ENCODE peak calls at places on chromosomes 2 and 18, in nine cellular contexts. One of them, this sample, is unnamed.

GRCh38 chr18:53864758-53865157 is 359.7 kb downstream of the MBD2 start:
- DNase-seq in psoas muscle: no peak
- DNase-seq in cardiac fibroblast: peak
- DNase-seq in RWPE1: no peak
- DNase-seq in neural progenitor cell: no peak
- DNase-seq in pancreas: no peak
- DNase-seq in tibial artery: no peak
- DNase-seq in fibroblast of lung: no peak
- DNase-seq in PC-9: no peak
- DNase-seq in this sample: no peak

GRCh38 chr2:226963528-226963927 is 127.7 kb downstream of the RHBDD1 start:
- DNase-seq in psoas muscle: no peak
- DNase-seq in fibroblast of lung: peak
- DNase-seq in RWPE1: peak
- DNase-seq in neural progenitor cell: peak
- DNase-seq in pancreas: no peak
- DNase-seq in cardiac fibroblast: peak
- DNase-seq in tibial artery: no peak
- DNase-seq in PC-9: no peak
- DNase-seq in this sample: no peak

GRCh38 chr2:58032016-58032750 is 14.4 kb upstream of the VRK2 start:
- DNase-seq in PC-9: no peak
- DNase-seq in neural progenitor cell: no peak
- DNase-seq in pancreas: no peak
- DNase-seq in cardiac fibroblast: peak
- DNase-seq in tibial artery: no peak
- DNase-seq in RWPE1: no peak
- DNase-seq in fibroblast of lung: no peak
- DNase-seq in psoas muscle: no peak
- DNase-seq in this sample: no peak

GRCh38 chr2:235458839-235459273 is 35.0 kb upstream of the AGAP1 start:
- DNase-seq in psoas muscle: peak
- DNase-seq in pancreas: peak
- DNase-seq in fibroblast of lung: no peak
- DNase-seq in RWPE1: peak
- DNase-seq in neural progenitor cell: no peak
- DNase-seq in PC-9: peak
- DNase-seq in cardiac fibroblast: peak
- DNase-seq in tibial artery: no peak
- DNase-seq in this sample: no peak

GRCh38 chr18:46419391-46420141 is 237.5 kb downstream of the LOXHD1 start:
- DNase-seq in pancreas: no peak
- DNase-seq in cardiac fibroblast: no peak
- DNase-seq in tibial artery: peak
- DNase-seq in fibroblast of lung: no peak
- DNase-seq in PC-9: no peak
- DNase-seq in neural progenitor cell: peak
- DNase-seq in RWPE1: no peak
- DNase-seq in psoas muscle: no peak
- DNase-seq in this sample: peak

GRCh38 chr2:85423525-85423924 is 5.0 kb downstream of the SH2D6 start:
- DNase-seq in PC-9: no peak
- DNase-seq in neural progenitor cell: no peak
- DNase-seq in pancreas: no peak
- DNase-seq in fibroblast of lung: no peak
- DNase-seq in RWPE1: no peak
- DNase-seq in psoas muscle: no peak
- DNase-seq in tibial artery: no peak
- DNase-seq in cardiac fibroblast: no peak
- DNase-seq in this sample: no peak

GRCh38 chr18:51603111-51603510 is 405.6 kb upstream of the MEX3C start:
- DNase-seq in RWPE1: no peak
- DNase-seq in cardiac fibroblast: no peak
- DNase-seq in neural progenitor cell: peak
- DNase-seq in PC-9: no peak
- DNase-seq in pancreas: no peak
- DNase-seq in fibroblast of lung: no peak
- DNase-seq in tibial artery: no peak
- DNase-seq in psoas muscle: no peak
- DNase-seq in this sample: no peak

GRCh38 chr2:7012141-7012809 is 95.1 kb downstream of the RNF144A start:
- DNase-seq in PC-9: no peak
- DNase-seq in RWPE1: no peak
- DNase-seq in pancreas: no peak
- DNase-seq in psoas muscle: no peak
- DNase-seq in neural progenitor cell: no peak
- DNase-seq in cardiac fibroblast: peak
- DNase-seq in tibial artery: no peak
- DNase-seq in fibroblast of lung: no peak
- DNase-seq in this sample: no peak

GRCh38 chr2:223465793-223466192 is 136.4 kb downstream of the SCG2 start:
- DNase-seq in PC-9: peak
- DNase-seq in tibial artery: peak
- DNase-seq in pancreas: peak
- DNase-seq in neural progenitor cell: no peak
- DNase-seq in cardiac fibroblast: peak
- DNase-seq in fibroblast of lung: peak
- DNase-seq in psoas muscle: peak
- DNase-seq in RWPE1: peak
- DNase-seq in this sample: no peak

GRCh38 chr2:134594399-134594798 is 124.4 kb downstream of the TMEM163 start:
- DNase-seq in fibroblast of lung: no peak
- DNase-seq in PC-9: no peak
- DNase-seq in cardiac fibroblast: no peak
- DNase-seq in psoas muscle: no peak
- DNase-seq in RWPE1: no peak
- DNase-seq in pancreas: no peak
- DNase-seq in neural progenitor cell: no peak
- DNase-seq in tibial artery: no peak
- DNase-seq in this sample: no peak

GRCh38 chr18:42620585-42620984 is 494.9 kb downstream of the RIT2 start:
- DNase-seq in tibial artery: no peak
- DNase-seq in pancreas: no peak
- DNase-seq in psoas muscle: no peak
- DNase-seq in neural progenitor cell: no peak
- DNase-seq in fibroblast of lung: no peak
- DNase-seq in RWPE1: no peak
- DNase-seq in cardiac fibroblast: no peak
- DNase-seq in PC-9: no peak
- DNase-seq in this sample: no peak

GRCh38 chr2:190922411-190922810 is 41.8 kb downstream of the GLS start:
- DNase-seq in fibroblast of lung: no peak
- DNase-seq in cardiac fibroblast: no peak
- DNase-seq in neural progenitor cell: no peak
- DNase-seq in RWPE1: no peak
- DNase-seq in tibial artery: no peak
- DNase-seq in pancreas: no peak
- DNase-seq in psoas muscle: no peak
- DNase-seq in PC-9: no peak
- DNase-seq in this sample: no peak

GRCh38 chr2:47011696-47012095 is 96.1 kb upstream of the MCFD2 start:
- DNase-seq in PC-9: no peak
- DNase-seq in tibial artery: no peak
- DNase-seq in RWPE1: no peak
- DNase-seq in fibroblast of lung: no peak
- DNase-seq in cardiac fibroblast: no peak
- DNase-seq in pancreas: no peak
- DNase-seq in psoas muscle: no peak
- DNase-seq in neural progenitor cell: no peak
- DNase-seq in this sample: no peak

GRCh38 chr2:56195563-56195962 is 11.8 kb downstream of the CCDC85A start:
- DNase-seq in tibial artery: no peak
- DNase-seq in neural progenitor cell: no peak
- DNase-seq in RWPE1: no peak
- DNase-seq in pancreas: no peak
- DNase-seq in psoas muscle: no peak
- DNase-seq in fibroblast of lung: no peak
- DNase-seq in PC-9: no peak
- DNase-seq in cardiac fibroblast: peak
- DNase-seq in this sample: no peak

GRCh38 chr2:97693476-97693875 is 19.9 kb upstream of the ZAP70 start:
- DNase-seq in tibial artery: no peak
- DNase-seq in pancreas: no peak
- DNase-seq in neural progenitor cell: no peak
- DNase-seq in PC-9: peak
- DNase-seq in psoas muscle: no peak
- DNase-seq in fibroblast of lung: peak
- DNase-seq in RWPE1: no peak
- DNase-seq in cardiac fibroblast: peak
- DNase-seq in this sample: no peak

GRCh38 chr2:237702439-237703397 is 75.3 kb downstream of the LRRFIP1 start:
- DNase-seq in pancreas: peak
- DNase-seq in RWPE1: no peak
- DNase-seq in tibial artery: peak
- DNase-seq in neural progenitor cell: peak
- DNase-seq in psoas muscle: no peak
- DNase-seq in fibroblast of lung: peak
- DNase-seq in cardiac fibroblast: peak
- DNase-seq in PC-9: no peak
- DNase-seq in this sample: peak

GRCh38 chr18:48973731-48974130 is 23.0 kb upstream of the SMAD7 start:
- DNase-seq in RWPE1: no peak
- DNase-seq in tibial artery: no peak
- DNase-seq in fibroblast of lung: peak
- DNase-seq in psoas muscle: no peak
- DNase-seq in cardiac fibroblast: no peak
- DNase-seq in PC-9: peak
- DNase-seq in neural progenitor cell: no peak
- DNase-seq in pancreas: no peak
- DNase-seq in this sample: no peak

GRCh38 chr18:78765142-78765541 is 214.5 kb upstream of the SALL3 start:
- DNase-seq in psoas muscle: no peak
- DNase-seq in fibroblast of lung: no peak
- DNase-seq in tibial artery: no peak
- DNase-seq in PC-9: no peak
- DNase-seq in neural progenitor cell: no peak
- DNase-seq in cardiac fibroblast: no peak
- DNase-seq in pancreas: no peak
- DNase-seq in RWPE1: no peak
- DNase-seq in this sample: no peak

GRCh38 chr2:144452169-144453038 is 67.5 kb downstream of the ZEB2 start:
- DNase-seq in pancreas: no peak
- DNase-seq in neural progenitor cell: peak
- DNase-seq in fibroblast of lung: peak
- DNase-seq in PC-9: no peak
- DNase-seq in RWPE1: no peak
- DNase-seq in cardiac fibroblast: peak
- DNase-seq in tibial artery: no peak
- DNase-seq in psoas muscle: no peak
- DNase-seq in this sample: no peak
- TF ChIP-seq CTCF in pancreas: no peak
- TF ChIP-seq CTCF in neural progenitor cell: peak
- TF ChIP-seq CTCF in fibroblast of lung: no peak
- TF ChIP-seq CTCF in PC-9: no peak
- TF ChIP-seq CTCF in RWPE1: no peak
- TF ChIP-seq CTCF in cardiac fibroblast: peak
- TF ChIP-seq CTCF in tibial artery: peak
- TF ChIP-seq CTCF in psoas muscle: peak
- TF ChIP-seq CTCF in this sample: no peak

GRCh38 chr18:5841518-5841917 is 53.8 kb downstream of the TMEM200C start:
- DNase-seq in fibroblast of lung: peak
- DNase-seq in tibial artery: no peak
- DNase-seq in neural progenitor cell: no peak
- DNase-seq in psoas muscle: no peak
- DNase-seq in PC-9: no peak
- DNase-seq in cardiac fibroblast: peak
- DNase-seq in RWPE1: no peak
- DNase-seq in pancreas: no peak
- DNase-seq in this sample: no peak
- TF ChIP-seq CTCF in fibroblast of lung: no peak
- TF ChIP-seq CTCF in tibial artery: no peak
- TF ChIP-seq CTCF in neural progenitor cell: no peak
- TF ChIP-seq CTCF in psoas muscle: no peak
- TF ChIP-seq CTCF in PC-9: no peak
- TF ChIP-seq CTCF in cardiac fibroblast: no peak
- TF ChIP-seq CTCF in RWPE1: no peak
- TF ChIP-seq CTCF in pancreas: no peak
- TF ChIP-seq CTCF in this sample: no peak

DNA sequence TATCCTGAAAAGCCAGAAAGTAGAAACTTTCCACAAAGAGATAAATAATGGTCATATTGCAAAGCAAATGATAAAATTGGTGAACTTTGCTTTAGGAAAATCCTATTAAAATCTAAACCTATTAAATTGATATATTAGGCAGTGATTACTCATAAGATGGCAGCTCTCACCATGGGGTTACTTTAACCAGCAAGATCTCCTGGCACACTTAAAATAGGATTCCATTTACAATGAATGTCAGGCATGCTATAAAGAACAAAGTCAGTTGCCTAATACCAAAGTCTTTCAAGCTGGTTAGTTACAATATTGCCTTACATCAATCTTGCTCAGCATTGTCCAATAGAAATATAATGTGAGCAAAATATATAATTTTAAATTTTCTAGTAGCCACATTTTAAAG is 816.1 kb downstream of the BCL11A start:
- DNase-seq in fibroblast of lung: no peak
- DNase-seq in neural progenitor cell: no peak
- DNase-seq in RWPE1: no peak
- DNase-seq in tibial artery: no peak
- DNase-seq in pancreas: no peak
- DNase-seq in cardiac fibroblast: no peak
- DNase-seq in PC-9: no peak
- DNase-seq in psoas muscle: no peak
- DNase-seq in this sample: no peak
- TF ChIP-seq CTCF in fibroblast of lung: no peak
- TF ChIP-seq CTCF in neural progenitor cell: no peak
- TF ChIP-seq CTCF in RWPE1: no peak
- TF ChIP-seq CTCF in tibial artery: no peak
- TF ChIP-seq CTCF in pancreas: no peak
- TF ChIP-seq CTCF in cardiac fibroblast: no peak
- TF ChIP-seq CTCF in PC-9: no peak
- TF ChIP-seq CTCF in psoas muscle: no peak
- TF ChIP-seq CTCF in this sample: no peak

GRCh38 chr2:201915446-201915845 is 109.1 kb downstream of the CDK15 start:
- DNase-seq in tibial artery: no peak
- DNase-seq in RWPE1: no peak
- DNase-seq in cardiac fibroblast: no peak
- DNase-seq in pancreas: no peak
- DNase-seq in psoas muscle: no peak
- DNase-seq in PC-9: no peak
- DNase-seq in fibroblast of lung: no peak
- DNase-seq in neural progenitor cell: no peak
- DNase-seq in this sample: no peak
- TF ChIP-seq CTCF in tibial artery: no peak
- TF ChIP-seq CTCF in RWPE1: no peak
- TF ChIP-seq CTCF in cardiac fibroblast: peak
- TF ChIP-seq CTCF in pancreas: no peak
- TF ChIP-seq CTCF in psoas muscle: no peak
- TF ChIP-seq CTCF in PC-9: no peak
- TF ChIP-seq CTCF in fibroblast of lung: no peak
- TF ChIP-seq CTCF in neural progenitor cell: no peak
- TF ChIP-seq CTCF in this sample: no peak

This sample was measured in activated CD8-positive, alpha-beta T cell treated with anti-CD3 and anti-CD28 coated beads for 36 hours.